ENCODE peak calls at places on chromosomes 5 and 9, in four cellular contexts. I is right atrium auricular region, B is BJ, Y is adrenal gland. F is an unnamed sample.
A peak's percentile ranks its signal among the peaks of the same experiment; 100 is the strongest.

GRCh38 chr5:91126888-91127287 is 256.2 kb downstream of the ARRDC3 start:
- DNase-seq in Y (no peak), I (no peak), B (no peak), F (no peak)

GRCh38 chr5:60092671-60093422 is 199.3 kb upstream of the PDE4D start:
- DNase-seq in Y (no peak), I (no peak), B (peak; percentile 75), F (no peak)

GRCh38 chr9:36632892-36633291 is 60.2 kb downstream of the MELK start:
- DNase-seq in Y (no peak), B (no peak), I (no peak), F (no peak)

GRCh38 chr5:155728857-155729683 is 597.9 kb upstream of the SGCD start:
- DNase-seq in Y (no peak), B (no peak), I (no peak), F (no peak)

GRCh38 chr9:100933656-100934055 is 94.9 kb upstream of the PLPPR1 start:
- DNase-seq in B (no peak), I (no peak), Y (no peak), F (no peak)

GRCh38 chr9:109604036-109604600 is 106.0 kb upstream of the PTPN3 start:
- DNase-seq in B (no peak), Y (no peak), I (no peak), F (no peak)

GRCh38 chr9:35488566-35489312 is 1.2 kb upstream of the RUSC2 start:
- DNase-seq in Y (no peak), B (no peak), I (no peak), F (no peak)

GRCh38 chr5:175922192-175922885 is 45.8 kb downstream of the THOC3 start:
- DNase-seq in Y (no peak), B (peak; percentile 98), I (no peak), F (no peak)

GRCh38 chr5:159884917-159885620 is 31.2 kb upstream of the ADRA1B start:
- DNase-seq in Y (no peak), B (no peak), I (no peak), F (no peak)

GRCh38 chr9:71672573-71672972 is 95.7 kb downstream of the CEMIP2 start:
- DNase-seq in B (no peak), I (no peak), Y (no peak), F (no peak)

GRCh38 chr9:16870606-16871357 is at the start of gene BNC2:
- DNase-seq in Y (peak; percentile 28), B (no peak), I (peak; percentile 64), F (peak; percentile 61)

GRCh38 chr5:96220610-96221390 is 212.2 kb downstream of the PCSK1 start:
- DNase-seq in I (no peak), B (no peak), Y (no peak), F (no peak)

GRCh38 chr5:82605441-82605973 is 327.4 kb upstream of the RPS23 start:
- DNase-seq in B (no peak), Y (no peak), I (no peak), F (no peak)

GRCh38 chr5:178467261-178468195 is 122.7 kb downstream of the COL23A1 start:
- DNase-seq in B (peak; percentile 34), Y (no peak), I (no peak), F (no peak)

GRCh38 chr5:103668281-103668680 is 105.7 kb upstream of the NUDT12 start:
- DNase-seq in I (no peak), B (no peak), Y (no peak), F (no peak)

GRCh38 chr5:174818430-174818829 is 94.0 kb downstream of the MSX2 start:
- DNase-seq in Y (no peak), B (no peak), I (no peak), F (no peak)

GRCh38 chr9:76932778-76933177 is 26.9 kb upstream of the PRUNE2 start:
- DNase-seq in Y (no peak), B (no peak), I (no peak), F (no peak)

GRCh38 chr9:91698266-91698665 is 251.8 kb downstream of the ROR2 start:
- DNase-seq in I (no peak), Y (no peak), B (no peak), F (no peak)

DNA sequence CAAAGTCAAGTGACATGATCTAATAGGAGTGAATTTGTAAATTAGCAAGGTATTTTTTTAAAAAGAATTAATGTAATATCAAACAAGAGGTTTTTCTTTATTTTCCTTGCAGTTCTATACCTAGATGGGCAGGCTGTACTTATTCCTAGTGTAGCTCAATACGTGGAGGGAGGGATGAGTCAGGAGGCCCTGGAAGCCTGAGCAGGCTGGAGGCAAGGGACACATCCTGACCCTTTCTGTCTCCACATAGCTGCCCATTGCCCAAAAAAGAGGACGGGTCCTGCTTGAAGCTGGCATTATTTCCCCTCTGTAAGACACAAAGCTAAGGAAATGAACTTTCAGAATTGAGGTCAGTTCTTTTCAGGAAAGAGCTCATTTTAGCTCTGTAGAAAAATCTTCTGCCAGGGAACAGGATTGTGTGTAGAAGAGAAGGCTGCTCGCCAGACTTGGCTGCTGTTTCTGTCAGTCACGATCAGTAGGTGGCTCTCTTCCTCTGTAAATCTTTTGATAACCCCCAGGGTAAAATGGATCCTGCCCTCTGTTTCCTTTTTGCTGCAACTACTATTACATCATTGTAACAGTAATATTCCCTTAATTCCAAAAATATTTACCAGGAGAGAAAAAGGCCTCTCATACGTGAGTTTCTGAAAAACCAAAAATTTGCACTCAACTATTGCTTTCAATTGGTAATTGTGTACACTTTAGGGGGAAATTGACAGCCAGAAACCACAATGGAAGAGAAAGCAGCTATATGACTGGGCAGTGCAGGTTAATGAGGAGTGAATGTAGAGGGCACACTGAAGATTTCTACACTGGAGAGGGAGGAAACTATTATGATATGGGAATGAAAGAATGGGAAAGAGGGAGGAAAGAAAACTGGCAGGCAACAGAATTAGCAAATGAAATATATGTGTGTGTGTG is 12.3 kb upstream of the IFNW1 start:
- DNase-seq in B (no peak), Y (no peak), I (no peak), F (peak; percentile 38)
- TF ChIP-seq CTCF in B (no peak), Y (no peak), I (no peak), F (peak; percentile 15)

GRCh38 chr9:127540664-127541041 is 71.4 kb upstream of the STXBP1 start:
- DNase-seq in B (no peak), Y (no peak), I (no peak), F (no peak)
- TF ChIP-seq CTCF in B (no peak), Y (no peak), I (no peak), F (no peak)

GRCh38 chr9:130264414-130265350 is 878 bp upstream of the HMCN2 start:
- DNase-seq in I (no peak), B (no peak), Y (no peak), F (no peak)

GRCh38 chr9:130262061-130262745 is 3.4 kb upstream of the HMCN2 start:
- DNase-seq in B (no peak), I (no peak), Y (no peak), F (no peak)

GRCh38 chr9:130262771-130263170 is 2.8 kb upstream of the HMCN2 start:
- DNase-seq in B (no peak), I (no peak), Y (no peak), F (no peak)

GRCh38 chr9:130265431-130266235 is at the start of gene HMCN2:
- DNase-seq in I (no peak), B (no peak), Y (no peak), F (no peak)

DNA sequence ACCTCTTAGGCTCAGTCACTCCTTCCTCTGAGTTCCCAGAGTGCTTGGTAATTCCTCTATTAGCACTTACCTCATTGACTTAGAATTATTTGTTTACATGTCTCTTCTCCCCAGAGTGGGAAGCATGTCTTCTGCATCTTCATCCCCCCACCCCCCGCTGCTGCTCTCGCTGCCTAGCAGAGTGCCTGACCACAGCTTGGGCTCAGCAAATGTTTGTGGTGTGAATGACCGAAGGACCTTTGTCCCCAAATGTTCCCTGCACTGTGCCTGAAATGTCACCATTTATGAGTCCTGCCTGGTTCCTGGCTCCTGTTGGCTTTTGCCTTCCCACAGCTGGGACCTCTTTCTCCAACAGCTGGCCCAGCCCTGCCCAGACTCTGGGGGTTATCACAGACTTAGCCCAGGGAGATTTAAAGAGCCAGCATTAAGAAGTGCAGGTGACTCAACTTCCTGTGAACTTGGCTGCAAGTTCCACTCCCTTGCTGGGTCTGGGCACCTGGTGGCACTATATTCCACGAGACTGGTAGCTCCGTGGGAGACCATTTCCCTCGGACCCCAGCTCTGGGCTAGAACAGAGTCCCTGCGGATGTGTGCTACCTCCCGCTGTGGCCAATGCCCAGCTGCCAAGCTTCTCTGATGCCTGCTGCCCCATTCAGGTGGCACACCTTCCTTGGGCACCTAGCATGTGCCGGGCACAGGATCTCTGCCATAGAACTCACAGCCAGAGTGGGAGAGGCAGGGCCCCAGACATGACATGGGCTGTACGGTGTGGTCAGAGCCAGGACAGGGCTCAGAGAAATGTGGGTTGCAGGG is 1.8 kb upstream of the HMCN2 start:
- DNase-seq in B (no peak), Y (no peak), I (no peak), F (no peak)
- TF ChIP-seq CTCF in B (no peak), Y (no peak), I (peak; percentile 49), F (no peak)

GRCh38 chr5:148312159-148312558 is at the start of gene SPINK7:
- DNase-seq in B (no peak), Y (no peak), I (no peak), F (no peak)

GRCh38 chr5:148309746-148310145 is 2.5 kb upstream of the SPINK7 start:
- DNase-seq in B (no peak), I (no peak), Y (no peak), F (no peak)

GRCh38 chr5:148311516-148311915 is 707 bp upstream of the SPINK7 start:
- DNase-seq in I (no peak), B (no peak), Y (no peak), F (no peak)

GRCh38 chr5:148309019-148309418 is 3.2 kb upstream of the SPINK7 start:
- DNase-seq in B (no peak), I (no peak), Y (no peak), F (no peak)

DNA sequence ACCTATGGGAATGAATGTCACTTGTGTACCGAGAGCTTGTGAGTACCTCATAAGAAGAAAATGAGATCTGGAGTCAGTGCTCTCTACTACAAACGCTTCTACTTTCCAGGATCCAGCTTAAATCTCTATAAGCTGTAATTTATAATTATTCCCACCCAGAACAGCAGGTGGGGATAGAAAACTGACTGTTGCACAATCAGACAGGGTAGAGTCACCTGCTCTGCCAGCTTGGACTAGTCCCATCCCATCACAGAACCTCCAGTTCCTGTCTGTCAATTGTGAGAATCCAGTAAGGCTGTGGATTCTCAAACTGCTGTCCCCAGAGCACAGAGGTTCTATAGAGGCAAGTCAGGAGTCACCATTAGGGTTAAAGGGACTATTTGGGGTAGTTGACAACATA is 2.0 kb downstream of the SPINK7 start:
- DNase-seq in B (no peak), I (no peak), Y (no peak), F (no peak)
- TF ChIP-seq CTCF in B (no peak), I (no peak), Y (no peak), F (no peak)

GRCh38 chr5:111169269-111169668 is 54.9 kb upstream of the CAMK4 start:
- DNase-seq in Y (no peak), I (no peak), B (no peak), F (no peak)
- TF ChIP-seq CTCF in Y (no peak), I (no peak), B (no peak), F (no peak)

GRCh38 chr9:133335924-133336811 is at the start of gene SURF6:
- DNase-seq in B (peak; percentile 31), I (peak; percentile 89), Y (peak; percentile 91), F (peak; percentile 94)
- TF ChIP-seq CTCF in B (no peak), I (no peak), Y (peak; percentile 4), F (no peak)

DNA sequence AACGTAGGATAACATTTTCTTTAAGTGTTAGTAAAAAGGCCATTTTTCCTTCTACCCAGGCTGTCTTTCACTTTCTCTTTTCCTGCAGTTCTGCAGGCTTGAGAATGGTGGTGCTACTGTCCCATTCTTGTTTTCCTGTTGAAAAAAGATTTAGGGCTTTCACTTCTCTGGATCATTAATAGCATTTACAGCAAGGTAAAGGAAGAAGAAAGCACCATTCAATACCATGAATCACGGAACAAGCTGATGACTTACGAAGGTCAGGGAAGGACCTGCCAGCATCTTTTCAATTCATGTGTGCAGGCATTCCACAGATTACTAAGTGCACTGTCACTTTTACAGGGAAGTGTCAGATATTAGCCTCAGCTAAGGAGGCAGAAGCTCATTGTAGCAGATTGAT is 292.8 kb downstream of the YTHDC2 start:
- DNase-seq in Y (no peak), I (no peak), B (peak; percentile 8), F (no peak)
- TF ChIP-seq CTCF in Y (peak; percentile 35), I (peak; percentile 54), B (peak; percentile 60), F (no peak)